ENCODE peak calls at places on chromosomes 4 and X, in seven cellular contexts. One of them, this sample, is unnamed. For H3K27me3, the result is how much of the 10 kb centered on the place peaks cover.

GRCh38 chrX:152897216-152898144 is at the start of gene ZNF185:
- DNase-seq in body of pancreas: peak
- DNase-seq in H7: peak
- DNase-seq in dorsolateral prefrontal cortex: no peak
- DNase-seq in pancreas: peak
- DNase-seq in BJ: no peak
- DNase-seq in SK-N-SH: peak
- DNase-seq in this sample: no peak

GRCh38 chr4:6781113-6781512 is 1.4 kb upstream of the KIAA0232 start:
- DNase-seq in body of pancreas: no peak
- DNase-seq in H7: no peak
- DNase-seq in dorsolateral prefrontal cortex: no peak
- DNase-seq in pancreas: no peak
- DNase-seq in BJ: no peak
- DNase-seq in SK-N-SH: no peak
- DNase-seq in this sample: no peak

GRCh38 chrX:68751372-68751771 is 77.4 kb upstream of the EFNB1 start:
- DNase-seq in body of pancreas: no peak
- DNase-seq in H7: no peak
- DNase-seq in dorsolateral prefrontal cortex: no peak
- DNase-seq in pancreas: no peak
- DNase-seq in BJ: no peak
- DNase-seq in SK-N-SH: no peak
- DNase-seq in this sample: no peak

GRCh38 chrX:40479777-40480318 is 100.9 kb upstream of the ATP6AP2 start:
- DNase-seq in body of pancreas: no peak
- DNase-seq in H7: no peak
- DNase-seq in dorsolateral prefrontal cortex: no peak
- DNase-seq in pancreas: no peak
- DNase-seq in BJ: no peak
- DNase-seq in SK-N-SH: no peak
- DNase-seq in this sample: no peak

GRCh38 chrX:47571896-47572295 is 10.3 kb upstream of the TIMP1 start:
- DNase-seq in body of pancreas: no peak
- DNase-seq in H7: no peak
- DNase-seq in dorsolateral prefrontal cortex: no peak
- DNase-seq in pancreas: no peak
- DNase-seq in BJ: no peak
- DNase-seq in SK-N-SH: no peak
- DNase-seq in this sample: no peak

GRCh38 chrX:39163585-39163984 is 362.3 kb downstream of the MID1IP1 start:
- DNase-seq in body of pancreas: no peak
- DNase-seq in H7: no peak
- DNase-seq in dorsolateral prefrontal cortex: no peak
- DNase-seq in pancreas: no peak
- DNase-seq in BJ: no peak
- DNase-seq in SK-N-SH: no peak
- DNase-seq in this sample: no peak

GRCh38 chr4:167196386-167196785 is 37.9 kb downstream of the SPOCK3 start:
- DNase-seq in body of pancreas: no peak
- DNase-seq in H7: no peak
- DNase-seq in dorsolateral prefrontal cortex: no peak
- DNase-seq in pancreas: no peak
- DNase-seq in BJ: no peak
- DNase-seq in SK-N-SH: no peak
- DNase-seq in this sample: no peak

GRCh38 chr4:182862921-182863320 is 54.3 kb downstream of the DCTD start:
- DNase-seq in body of pancreas: peak
- DNase-seq in H7: peak
- DNase-seq in dorsolateral prefrontal cortex: peak
- DNase-seq in pancreas: peak
- DNase-seq in BJ: no peak
- DNase-seq in SK-N-SH: no peak
- DNase-seq in this sample: no peak

GRCh38 chr4:30968926-30969325 is 248.8 kb downstream of the PCDH7 start:
- DNase-seq in body of pancreas: no peak
- DNase-seq in H7: no peak
- DNase-seq in dorsolateral prefrontal cortex: no peak
- DNase-seq in pancreas: no peak
- DNase-seq in BJ: no peak
- DNase-seq in SK-N-SH: no peak
- DNase-seq in this sample: no peak

GRCh38 chr4:185742766-185743165 is 69.2 kb downstream of the SORBS2 start:
- DNase-seq in body of pancreas: peak
- DNase-seq in H7: no peak
- DNase-seq in dorsolateral prefrontal cortex: no peak
- DNase-seq in pancreas: peak
- DNase-seq in BJ: no peak
- DNase-seq in SK-N-SH: no peak
- DNase-seq in this sample: no peak

GRCh38 chrX:36950495-36951253 is 57.5 kb upstream of the FAM47C start:
- DNase-seq in body of pancreas: no peak
- DNase-seq in H7: peak
- DNase-seq in dorsolateral prefrontal cortex: no peak
- DNase-seq in pancreas: no peak
- DNase-seq in BJ: no peak
- DNase-seq in SK-N-SH: no peak
- DNase-seq in this sample: peak

GRCh38 chr4:122827899-122828601 is 1.4 kb downstream of the FGF2 start:
- DNase-seq in body of pancreas: peak
- DNase-seq in H7: peak
- DNase-seq in dorsolateral prefrontal cortex: no peak
- DNase-seq in pancreas: peak
- DNase-seq in BJ: no peak
- DNase-seq in SK-N-SH: peak
- DNase-seq in this sample: peak

GRCh38 chr4:76570141-76570989 is 135.3 kb downstream of the SHROOM3 start:
- DNase-seq in body of pancreas: peak
- DNase-seq in H7: no peak
- DNase-seq in dorsolateral prefrontal cortex: no peak
- DNase-seq in pancreas: peak
- DNase-seq in BJ: no peak
- DNase-seq in SK-N-SH: no peak
- DNase-seq in this sample: no peak

GRCh38 chrX:45709381-45709780 is 508.7 kb upstream of the DIPK2B start:
- DNase-seq in body of pancreas: no peak
- DNase-seq in H7: no peak
- DNase-seq in dorsolateral prefrontal cortex: no peak
- DNase-seq in pancreas: no peak
- DNase-seq in BJ: no peak
- DNase-seq in SK-N-SH: no peak
- DNase-seq in this sample: no peak

GRCh38 chrX:149469406-149469805 is 35.7 kb downstream of the IDS start:
- DNase-seq in body of pancreas: no peak
- DNase-seq in H7: no peak
- DNase-seq in dorsolateral prefrontal cortex: no peak
- DNase-seq in pancreas: no peak
- DNase-seq in BJ: no peak
- DNase-seq in SK-N-SH: no peak
- DNase-seq in this sample: no peak

GRCh38 chr4:52619591-52619931 is 39.5 kb downstream of the USP46 start:
- DNase-seq in body of pancreas: no peak
- DNase-seq in H7: no peak
- DNase-seq in dorsolateral prefrontal cortex: no peak
- DNase-seq in pancreas: no peak
- DNase-seq in BJ: no peak
- DNase-seq in SK-N-SH: no peak
- DNase-seq in this sample: no peak

GRCh38 chr4:25022741-25023140 is 8.0 kb downstream of the LGI2 start:
- DNase-seq in body of pancreas: no peak
- DNase-seq in H7: no peak
- DNase-seq in dorsolateral prefrontal cortex: no peak
- DNase-seq in pancreas: no peak
- DNase-seq in BJ: no peak
- DNase-seq in SK-N-SH: no peak
- DNase-seq in this sample: no peak

DNA sequence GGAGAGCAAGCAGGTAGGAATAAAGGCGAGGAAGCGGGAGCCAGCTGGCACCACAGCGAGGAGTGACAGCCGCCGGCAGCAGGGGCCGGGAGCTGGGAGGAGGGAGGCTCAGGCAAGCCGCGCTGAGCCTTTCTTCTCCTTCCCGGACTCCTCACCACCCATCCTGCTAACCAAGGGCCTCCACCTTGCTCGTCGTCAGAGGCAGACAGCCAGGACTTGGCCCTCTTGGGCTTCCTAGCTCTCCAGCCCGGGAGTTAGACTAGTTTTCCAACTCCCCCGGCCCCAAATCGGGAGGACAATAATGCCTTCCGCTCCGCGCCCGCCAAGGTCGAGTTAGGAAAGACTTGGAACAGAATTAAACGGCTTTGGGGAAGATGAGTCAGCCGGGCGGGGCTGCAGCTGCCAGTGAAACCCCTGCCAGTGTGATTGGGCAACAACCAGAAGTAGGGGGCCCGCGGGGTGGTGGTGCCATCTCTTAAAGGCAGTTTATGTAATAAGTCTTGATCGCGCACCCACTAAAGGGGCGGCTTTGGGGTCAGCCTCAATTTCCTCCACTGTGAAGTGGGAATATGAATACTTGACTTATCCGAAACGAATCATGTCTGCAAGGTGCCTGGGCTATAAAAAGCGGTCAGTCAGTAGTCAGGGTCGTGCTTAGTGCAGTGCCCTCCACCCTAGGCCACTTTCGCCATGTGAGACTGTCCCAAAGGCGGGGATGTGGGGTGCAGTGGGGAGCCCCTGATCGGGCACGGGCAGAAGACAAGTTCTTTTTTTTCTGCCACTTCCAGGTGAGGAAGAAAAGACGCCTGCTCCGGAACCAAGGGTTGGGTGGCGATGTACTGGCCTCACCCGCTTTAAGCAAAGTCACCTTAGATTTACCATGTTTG is 6.7 kb upstream of the HSD17B10 start:
- DNase-seq in body of pancreas: peak
- DNase-seq in H7: peak
- DNase-seq in dorsolateral prefrontal cortex: peak
- DNase-seq in pancreas: peak
- DNase-seq in BJ: no peak
- DNase-seq in SK-N-SH: peak
- DNase-seq in this sample: no peak
- H3K4me3 ChIP-seq in body of pancreas: no peak
- H3K4me3 ChIP-seq in H7: peak
- H3K4me3 ChIP-seq in dorsolateral prefrontal cortex: peak
- H3K4me3 ChIP-seq in pancreas: peak
- H3K4me3 ChIP-seq in BJ: peak
- H3K4me3 ChIP-seq in SK-N-SH: peak
- H3K4me3 ChIP-seq in this sample: no peak

GRCh38 chrX:109187473-109188168 is 294.3 kb downstream of the GUCY2F start:
- DNase-seq in body of pancreas: no peak
- DNase-seq in H7: no peak
- DNase-seq in dorsolateral prefrontal cortex: no peak
- DNase-seq in pancreas: no peak
- DNase-seq in BJ: no peak
- DNase-seq in SK-N-SH: no peak
- DNase-seq in this sample: no peak

GRCh38 chrX:109184506-109185139 is 297.3 kb downstream of the GUCY2F start:
- DNase-seq in body of pancreas: no peak
- DNase-seq in H7: no peak
- DNase-seq in dorsolateral prefrontal cortex: no peak
- DNase-seq in pancreas: no peak
- DNase-seq in BJ: no peak
- DNase-seq in SK-N-SH: no peak
- DNase-seq in this sample: no peak

GRCh38 chrX:109186939-109187338 is 294.9 kb downstream of the GUCY2F start:
- DNase-seq in body of pancreas: no peak
- DNase-seq in H7: no peak
- DNase-seq in dorsolateral prefrontal cortex: no peak
- DNase-seq in pancreas: no peak
- DNase-seq in BJ: no peak
- DNase-seq in SK-N-SH: no peak
- DNase-seq in this sample: no peak

DNA sequence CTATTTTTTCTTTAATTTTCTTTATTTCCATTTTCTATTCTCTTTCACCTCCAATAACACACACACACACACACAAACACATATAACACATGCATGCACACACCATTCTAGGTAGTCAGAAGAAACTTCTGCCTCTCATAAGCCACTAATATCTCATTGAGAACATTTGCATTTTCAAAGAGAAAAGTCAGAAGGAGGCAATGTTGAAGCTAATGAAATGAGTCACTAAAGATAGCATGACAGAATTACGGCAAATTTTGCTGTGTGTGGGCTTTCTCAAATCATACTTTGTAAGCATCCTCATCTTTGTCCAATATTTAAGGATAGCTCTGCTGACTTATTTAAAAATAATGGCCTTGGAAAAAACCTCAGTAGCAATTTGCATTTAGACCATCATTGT is 291.3 kb downstream of the GUCY2F start:
- DNase-seq in body of pancreas: no peak
- DNase-seq in H7: no peak
- DNase-seq in dorsolateral prefrontal cortex: no peak
- DNase-seq in pancreas: no peak
- DNase-seq in BJ: no peak
- DNase-seq in SK-N-SH: no peak
- DNase-seq in this sample: no peak
- H3K27me3 ChIP-seq in body of pancreas: under half
- H3K27me3 ChIP-seq in H7: under half
- H3K27me3 ChIP-seq in dorsolateral prefrontal cortex: half or more
- H3K27me3 ChIP-seq in pancreas: under half
- H3K27me3 ChIP-seq in BJ: under half
- H3K27me3 ChIP-seq in SK-N-SH: under half
- H3K27me3 ChIP-seq in this sample: under half

GRCh38 chr4:140082399-140082758 is 71.6 kb downstream of the MAML3 start:
- DNase-seq in body of pancreas: no peak
- DNase-seq in H7: no peak
- DNase-seq in dorsolateral prefrontal cortex: no peak
- DNase-seq in pancreas: no peak
- DNase-seq in BJ: no peak
- DNase-seq in SK-N-SH: peak
- DNase-seq in this sample: no peak

GRCh38 chr4:140083320-140083719 is 70.7 kb downstream of the MAML3 start:
- DNase-seq in body of pancreas: no peak
- DNase-seq in H7: no peak
- DNase-seq in dorsolateral prefrontal cortex: no peak
- DNase-seq in pancreas: no peak
- DNase-seq in BJ: no peak
- DNase-seq in SK-N-SH: no peak
- DNase-seq in this sample: no peak

GRCh38 chr4:140085924-140086323 is 68.1 kb downstream of the MAML3 start:
- DNase-seq in body of pancreas: no peak
- DNase-seq in H7: no peak
- DNase-seq in dorsolateral prefrontal cortex: no peak
- DNase-seq in pancreas: no peak
- DNase-seq in BJ: no peak
- DNase-seq in SK-N-SH: no peak
- DNase-seq in this sample: no peak

GRCh38 chr4:140084426-140084825 is 69.6 kb downstream of the MAML3 start:
- DNase-seq in body of pancreas: no peak
- DNase-seq in H7: no peak
- DNase-seq in dorsolateral prefrontal cortex: no peak
- DNase-seq in pancreas: no peak
- DNase-seq in BJ: no peak
- DNase-seq in SK-N-SH: no peak
- DNase-seq in this sample: no peak

GRCh38 chr4:140085062-140085622 is 68.8 kb downstream of the MAML3 start:
- DNase-seq in body of pancreas: no peak
- DNase-seq in H7: no peak
- DNase-seq in dorsolateral prefrontal cortex: no peak
- DNase-seq in pancreas: no peak
- DNase-seq in BJ: no peak
- DNase-seq in SK-N-SH: no peak
- DNase-seq in this sample: no peak
- H3K4me3 ChIP-seq in body of pancreas: no peak
- H3K4me3 ChIP-seq in H7: no peak
- H3K4me3 ChIP-seq in dorsolateral prefrontal cortex: no peak
- H3K4me3 ChIP-seq in pancreas: no peak
- H3K4me3 ChIP-seq in BJ: no peak
- H3K4me3 ChIP-seq in SK-N-SH: no peak
- H3K4me3 ChIP-seq in this sample: no peak

GRCh38 chrX:10566726-10567097 is 53.7 kb downstream of the MID1 start:
- DNase-seq in body of pancreas: peak
- DNase-seq in H7: no peak
- DNase-seq in dorsolateral prefrontal cortex: no peak
- DNase-seq in pancreas: no peak
- DNase-seq in BJ: no peak
- DNase-seq in SK-N-SH: no peak
- DNase-seq in this sample: no peak
- H3K27me3 ChIP-seq in body of pancreas: under half
- H3K27me3 ChIP-seq in H7: under half
- H3K27me3 ChIP-seq in dorsolateral prefrontal cortex: under half
- H3K27me3 ChIP-seq in pancreas: under half
- H3K27me3 ChIP-seq in BJ: under half
- H3K27me3 ChIP-seq in SK-N-SH: under half
- H3K27me3 ChIP-seq in this sample: under half

This sample was measured in iPS DF 6.9.